ENCODE peak calls at places on chromosomes 3 and 15, in six cellular contexts. T, U, C, A, F and J are unnamed samples.

GRCh38 chr15:77446840-77447390 is 26.2 kb downstream of the HMG20A start:
- DNase-seq in T (no peak), U (no peak), C (no peak), A (no peak), F (no peak), J (no peak)

GRCh38 chr3:191065183-191065805 is 133.7 kb upstream of the OSTN start:
- DNase-seq in T (no peak), U (peak; percentile 72), C (no peak), A (no peak), F (no peak), J (peak; percentile 94)

GRCh38 chr15:49163678-49164077 is 6.4 kb upstream of the GALK2 start:
- DNase-seq in T (no peak), U (peak; percentile 26), C (no peak), A (no peak), F (no peak), J (peak; percentile 23)

GRCh38 chr3:79414821-79415220 is 353.0 kb downstream of the ROBO1 start:
- DNase-seq in T (no peak), U (peak; percentile 84), C (no peak), A (no peak), F (no peak), J (peak; percentile 80)

GRCh38 chr3:149657796-149658443 is at the start of gene WWTR1:
- DNase-seq in T (peak; percentile 6), U (peak; percentile 94), C (peak; percentile 76), A (peak; percentile 99), F (peak; percentile 51), J (peak; percentile 94)

GRCh38 chr3:66377800-66378199 is 123.0 kb downstream of the LRIG1 start:
- DNase-seq in T (no peak), U (no peak), C (no peak), A (no peak), F (no peak), J (no peak)

GRCh38 chr3:49841126-49841525 is 15.2 kb downstream of the TRAIP start:
- DNase-seq in T (no peak), U (peak; percentile 22), C (peak; percentile 30), A (peak; percentile 34), F (no peak), J (peak; percentile 20)

GRCh38 chr15:71093089-71094024 is 21.9 kb upstream of the THSD4 start:
- DNase-seq in T (no peak), U (peak; percentile 85), C (no peak), A (peak; percentile 76), F (no peak), J (peak; percentile 71)

GRCh38 chr15:75891895-75892294 is 11.8 kb upstream of the FBXO22 start:
- DNase-seq in T (no peak), U (peak; percentile 90), C (no peak), A (no peak), F (no peak), J (peak; percentile 90)

GRCh38 chr15:98850991-98851776 is 156.4 kb downstream of the PGPEP1L start:
- DNase-seq in T (peak; percentile 62), U (peak; percentile 85), C (peak; percentile 53), A (peak; percentile 87), F (peak; percentile 10), J (peak; percentile 70)